ENCODE peak calls at places on chromosomes 12 and 14, in seven cellular contexts. X is tibial artery; M is fibroblast of mammary gland; F is HEK293T; Z is cardiac septum; V is naive thymus-derived CD4-positive, alpha-beta T cell; O is stomach. P is an unnamed sample.

GRCh38 chr12:4273651-4274395 is at the start of gene CCND2:
- DNase-seq in X (peak), M (peak), F (peak), Z (peak), V (peak), O (peak), P (peak)

GRCh38 chr12:132489078-132489601 is 811 bp upstream of the FBRSL1 start:
- DNase-seq in X (peak), M (no peak), F (no peak), Z (no peak), V (peak), O (peak), P (no peak)

GRCh38 chr14:91100086-91100485 is 13.8 kb upstream of the DGLUCY start:
- DNase-seq in X (no peak), M (no peak), F (no peak), Z (no peak), V (no peak), O (no peak), P (no peak)

GRCh38 chr12:80778005-80778541 is 61.4 kb downstream of the MYF5 start:
- DNase-seq in X (peak), M (peak), F (peak), Z (no peak), V (no peak), O (peak), P (peak)

GRCh38 chr14:34212574-34212973 is 249.5 kb downstream of the SPTSSA start:
- DNase-seq in X (no peak), M (peak), F (no peak), Z (no peak), V (no peak), O (no peak), P (no peak)

GRCh38 chr14:101176535-101177205 is 273.1 kb upstream of the RTL1 start:
- DNase-seq in X (no peak), M (no peak), F (no peak), Z (no peak), V (no peak), O (no peak), P (no peak)

GRCh38 chr12:49279706-49280159 is 14.9 kb downstream of the TUBA1C start:
- DNase-seq in X (no peak), M (no peak), F (no peak), Z (no peak), V (no peak), O (no peak), P (no peak)

GRCh38 chr12:24078318-24078765 is 128.9 kb upstream of the SOX5 start:
- DNase-seq in X (no peak), M (peak), F (no peak), Z (no peak), V (no peak), O (no peak), P (no peak)

GRCh38 chr14:48193893-48194292 is 518.5 kb upstream of the MDGA2 start:
- DNase-seq in X (no peak), M (no peak), F (no peak), Z (no peak), V (no peak), O (no peak), P (no peak)

P was measured in KG1.